ENCODE peak calls at places on chromosomes 2 and 18, in four cellular contexts. A, V, I and M are unnamed samples.

GRCh38 chr2:11029136-11029535 is 117.4 kb downstream of the KCNF1 start:
- DNase-seq in A (no peak), V (no peak), I (no peak), M (no peak)

GRCh38 chr2:43356774-43357173 is 130.4 kb upstream of the ZFP36L2 start:
- DNase-seq in A (no peak), V (no peak), I (no peak), M (no peak)

GRCh38 chr2:168025487-168026203 is 221.8 kb downstream of the STK39 start:
- DNase-seq in A (no peak), V (no peak), I (no peak), M (no peak)

GRCh38 chr18:48408727-48409590 is at the start of gene ZBTB7C:
- DNase-seq in A (peak), V (peak), I (no peak), M (peak)

GRCh38 chr2:178414266-178415247 is 36.4 kb downstream of the PRKRA start:
- DNase-seq in A (peak), V (peak), I (peak), M (peak)

GRCh38 chr18:51082571-51083264 is 52.7 kb downstream of the SMAD4 start:
- DNase-seq in A (no peak), V (no peak), I (no peak), M (no peak)

GRCh38 chr2:41521191-41521590 is 526.6 kb upstream of the PKDCC start:
- DNase-seq in A (no peak), V (no peak), I (no peak), M (no peak)

GRCh38 chr2:121189011-121189410 is 96.0 kb downstream of the TFCP2L1 start:
- DNase-seq in A (no peak), V (no peak), I (peak), M (no peak)

GRCh38 chr2:96404446-96405373 is 69.1 kb downstream of the NCAPH start:
- DNase-seq in A (peak), V (peak), I (no peak), M (peak)

GRCh38 chr18:45449761-45450227 is 165.5 kb upstream of the SLC14A2 start:
- DNase-seq in A (peak), V (peak), I (peak), M (peak)

GRCh38 chr2:18690342-18690741 is 101.0 kb upstream of the NT5C1B start:
- DNase-seq in A (no peak), V (no peak), I (no peak), M (no peak)

GRCh38 chr2:210998334-210998733 is 441.9 kb downstream of the CPS1 start:
- DNase-seq in A (no peak), V (no peak), I (no peak), M (no peak)

GRCh38 chr18:10332452-10332851 is 122.0 kb upstream of the APCDD1 start:
- DNase-seq in A (no peak), V (no peak), I (no peak), M (no peak)

GRCh38 chr2:181164699-181165098 is 184.3 kb downstream of the UBE2E3 start:
- DNase-seq in A (no peak), V (no peak), I (no peak), M (no peak)

GRCh38 chr2:232139786-232140562 is 178.5 kb downstream of the DIS3L2 start:
- DNase-seq in A (no peak), V (no peak), I (no peak), M (no peak)
- TF ChIP-seq CTCF in A (no peak), V (no peak), I (no peak), M (no peak)

GRCh38 chr18:59093668-59094067 is 46.0 kb upstream of the SEC11C start:
- DNase-seq in A (no peak), V (no peak), I (no peak), M (no peak)

GRCh38 chr18:59101830-59102414 is 37.8 kb upstream of the SEC11C start:
- DNase-seq in A (no peak), V (no peak), I (no peak), M (no peak)

GRCh38 chr18:59091204-59091603 is 48.5 kb upstream of the SEC11C start:
- DNase-seq in A (no peak), V (no peak), I (no peak), M (no peak)

GRCh38 chr18:59094569-59094968 is 45.1 kb upstream of the SEC11C start:
- DNase-seq in A (no peak), V (no peak), I (no peak), M (no peak)

GRCh38 chr18:59096098-59096779 is 43.4 kb upstream of the SEC11C start:
- DNase-seq in A (no peak), V (no peak), I (no peak), M (no peak)
- TF ChIP-seq CTCF in A (no peak), V (no peak), I (no peak), M (no peak)

DNA sequence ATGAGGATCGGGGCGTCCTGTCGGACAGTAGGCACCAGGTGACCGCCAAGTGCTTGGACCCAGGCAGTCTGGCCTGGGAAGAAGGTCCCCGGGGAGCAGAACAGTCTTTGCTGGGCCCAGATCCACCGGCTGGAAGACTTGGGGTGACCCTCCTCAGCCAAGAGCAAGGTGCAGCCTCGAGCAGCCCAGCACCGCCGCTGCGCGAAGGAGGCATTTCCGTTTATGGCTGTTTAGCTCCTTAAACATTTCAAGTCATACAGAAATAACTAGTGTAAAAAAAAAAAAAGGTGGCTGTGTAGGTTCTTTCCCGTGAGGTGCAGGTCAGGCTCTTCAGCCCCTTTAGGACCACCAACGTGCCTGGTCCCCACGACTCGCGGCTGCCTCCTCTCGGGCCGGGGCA is 370.2 kb downstream of the CMPK2 start:
- DNase-seq in A (no peak), V (no peak), I (no peak), M (no peak)
- TF ChIP-seq CTCF in A (no peak), V (no peak), I (no peak), M (no peak)

DNA sequence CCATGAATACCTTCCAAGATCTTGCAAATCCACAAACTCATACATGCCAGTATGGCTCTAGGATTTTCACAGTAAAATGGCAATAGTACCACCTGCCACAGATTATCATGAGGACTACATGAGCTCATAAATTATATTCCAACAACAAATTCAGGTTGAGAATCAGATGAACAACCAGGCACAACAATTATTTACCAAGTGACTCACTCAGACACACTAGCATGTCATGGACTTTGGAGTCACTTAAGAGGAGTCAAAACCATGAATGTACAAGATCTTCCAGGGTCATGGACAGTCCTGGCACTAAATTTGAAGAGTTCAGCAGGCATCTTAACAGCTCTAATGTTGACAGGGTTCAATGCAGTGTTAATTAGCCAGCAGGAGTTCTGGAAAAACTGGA is 34.4 kb upstream of the BZW1 start:
- DNase-seq in A (no peak), V (no peak), I (no peak), M (no peak)
- TF ChIP-seq CTCF in A (no peak), V (no peak), I (no peak), M (no peak)

GRCh38 chr2:151162185-151162584 is 99.5 kb downstream of the RBM43 start:
- DNase-seq in A (no peak), V (no peak), I (no peak), M (no peak)
- TF ChIP-seq CTCF in A (no peak), V (no peak), I (no peak), M (no peak)